ENCODE peak calls at places on chromosomes 16 and 17, in eight cellular contexts. One of them, this sample, is unnamed. For H3K4me1 and H3K27me3, the result is how much of the 10 kb centered on the place peaks cover.

GRCh38 chr16:75048546-75048945 is 49.7 kb downstream of the ZNRF1 start:
- DNase-seq in colonic mucosa: no peak
- DNase-seq in ovary: no peak
- DNase-seq in neuronal stem cell: no peak
- DNase-seq in PC-9: no peak
- DNase-seq in ascending aorta: no peak
- DNase-seq in stomach: no peak
- DNase-seq in endothelial cell of umbilical vein: no peak
- DNase-seq in this sample: no peak

GRCh38 chr17:35127751-35128514 is 6.5 kb downstream of the FNDC8 start:
- DNase-seq in colonic mucosa: no peak
- DNase-seq in ovary: no peak
- DNase-seq in neuronal stem cell: no peak
- DNase-seq in PC-9: no peak
- DNase-seq in ascending aorta: no peak
- DNase-seq in stomach: no peak
- DNase-seq in endothelial cell of umbilical vein: no peak
- DNase-seq in this sample: no peak

GRCh38 chr17:2400877-2401425 is at the start of gene MNT:
- DNase-seq in colonic mucosa: peak
- DNase-seq in ovary: peak
- DNase-seq in neuronal stem cell: peak
- DNase-seq in PC-9: peak
- DNase-seq in ascending aorta: peak
- DNase-seq in stomach: peak
- DNase-seq in endothelial cell of umbilical vein: peak
- DNase-seq in this sample: peak

GRCh38 chr17:82703935-82704865 is 5.7 kb upstream of the RAB40B start:
- DNase-seq in colonic mucosa: peak
- DNase-seq in ovary: no peak
- DNase-seq in neuronal stem cell: no peak
- DNase-seq in PC-9: no peak
- DNase-seq in ascending aorta: no peak
- DNase-seq in stomach: peak
- DNase-seq in endothelial cell of umbilical vein: no peak
- DNase-seq in this sample: no peak

GRCh38 chr17:50283714-50284432 is 9.6 kb downstream of the TMEM92 start:
- DNase-seq in colonic mucosa: no peak
- DNase-seq in ovary: no peak
- DNase-seq in neuronal stem cell: no peak
- DNase-seq in PC-9: no peak
- DNase-seq in ascending aorta: no peak
- DNase-seq in stomach: no peak
- DNase-seq in endothelial cell of umbilical vein: no peak
- DNase-seq in this sample: no peak

GRCh38 chr16:87549627-87550509 is 52.4 kb upstream of the JPH3 start:
- DNase-seq in colonic mucosa: no peak
- DNase-seq in ovary: no peak
- DNase-seq in neuronal stem cell: no peak
- DNase-seq in PC-9: no peak
- DNase-seq in ascending aorta: no peak
- DNase-seq in stomach: no peak
- DNase-seq in endothelial cell of umbilical vein: no peak
- DNase-seq in this sample: no peak

GRCh38 chr17:66949501-66949900 is 15.0 kb upstream of the CACNG4 start:
- DNase-seq in colonic mucosa: no peak
- DNase-seq in ovary: no peak
- DNase-seq in neuronal stem cell: no peak
- DNase-seq in PC-9: no peak
- DNase-seq in ascending aorta: no peak
- DNase-seq in stomach: no peak
- DNase-seq in endothelial cell of umbilical vein: no peak
- DNase-seq in this sample: no peak

GRCh38 chr17:36578671-36579070 is 13.0 kb upstream of the DHRS11 start:
- DNase-seq in colonic mucosa: no peak
- DNase-seq in ovary: no peak
- DNase-seq in neuronal stem cell: no peak
- DNase-seq in PC-9: no peak
- DNase-seq in ascending aorta: no peak
- DNase-seq in stomach: no peak
- DNase-seq in endothelial cell of umbilical vein: no peak
- DNase-seq in this sample: no peak

GRCh38 chr17:36059455-36059854 is 4.6 kb upstream of the CCL18 start:
- DNase-seq in colonic mucosa: no peak
- DNase-seq in ovary: no peak
- DNase-seq in neuronal stem cell: no peak
- DNase-seq in PC-9: no peak
- DNase-seq in ascending aorta: no peak
- DNase-seq in stomach: no peak
- DNase-seq in endothelial cell of umbilical vein: no peak
- DNase-seq in this sample: no peak

GRCh38 chr16:23245268-23245667 is 56.8 kb upstream of the SCNN1B start:
- DNase-seq in colonic mucosa: no peak
- DNase-seq in ovary: no peak
- DNase-seq in neuronal stem cell: no peak
- DNase-seq in PC-9: no peak
- DNase-seq in ascending aorta: no peak
- DNase-seq in stomach: no peak
- DNase-seq in endothelial cell of umbilical vein: no peak
- DNase-seq in this sample: peak

GRCh38 chr16:84730406-84731106 is 30.8 kb downstream of the USP10 start:
- DNase-seq in colonic mucosa: peak
- DNase-seq in ovary: no peak
- DNase-seq in neuronal stem cell: no peak
- DNase-seq in PC-9: peak
- DNase-seq in ascending aorta: peak
- DNase-seq in stomach: peak
- DNase-seq in endothelial cell of umbilical vein: peak
- DNase-seq in this sample: peak

GRCh38 chr17:64687959-64688358 is 25.9 kb upstream of the SMURF2 start:
- DNase-seq in colonic mucosa: no peak
- DNase-seq in ovary: no peak
- DNase-seq in neuronal stem cell: no peak
- DNase-seq in PC-9: no peak
- DNase-seq in ascending aorta: no peak
- DNase-seq in stomach: no peak
- DNase-seq in endothelial cell of umbilical vein: no peak
- DNase-seq in this sample: no peak

GRCh38 chr17:13538841-13539411 is 62.8 kb downstream of the HS3ST3A1 start:
- DNase-seq in colonic mucosa: no peak
- DNase-seq in ovary: no peak
- DNase-seq in neuronal stem cell: no peak
- DNase-seq in PC-9: no peak
- DNase-seq in ascending aorta: no peak
- DNase-seq in stomach: no peak
- DNase-seq in endothelial cell of umbilical vein: no peak
- DNase-seq in this sample: no peak

GRCh38 chr17:13541032-13541480 is 60.7 kb downstream of the HS3ST3A1 start:
- DNase-seq in colonic mucosa: no peak
- DNase-seq in ovary: no peak
- DNase-seq in neuronal stem cell: no peak
- DNase-seq in PC-9: no peak
- DNase-seq in ascending aorta: no peak
- DNase-seq in stomach: no peak
- DNase-seq in endothelial cell of umbilical vein: no peak
- DNase-seq in this sample: peak

GRCh38 chr17:13542612-13543011 is 59.1 kb downstream of the HS3ST3A1 start:
- DNase-seq in colonic mucosa: no peak
- DNase-seq in ovary: no peak
- DNase-seq in neuronal stem cell: no peak
- DNase-seq in PC-9: no peak
- DNase-seq in ascending aorta: no peak
- DNase-seq in stomach: no peak
- DNase-seq in endothelial cell of umbilical vein: no peak
- DNase-seq in this sample: no peak

GRCh38 chr17:13539421-13539820 is 62.3 kb downstream of the HS3ST3A1 start:
- DNase-seq in colonic mucosa: no peak
- DNase-seq in ovary: no peak
- DNase-seq in neuronal stem cell: no peak
- DNase-seq in PC-9: no peak
- DNase-seq in ascending aorta: no peak
- DNase-seq in stomach: no peak
- DNase-seq in endothelial cell of umbilical vein: no peak
- DNase-seq in this sample: no peak

GRCh38 chr17:13540546-13540945 is 61.2 kb downstream of the HS3ST3A1 start:
- DNase-seq in colonic mucosa: no peak
- DNase-seq in ovary: no peak
- DNase-seq in neuronal stem cell: no peak
- DNase-seq in PC-9: no peak
- DNase-seq in ascending aorta: no peak
- DNase-seq in stomach: no peak
- DNase-seq in endothelial cell of umbilical vein: no peak
- DNase-seq in this sample: no peak
- H3K4me1 ChIP-seq in colonic mucosa: under half
- H3K4me1 ChIP-seq in ovary: under half
- H3K4me1 ChIP-seq in neuronal stem cell: under half
- H3K4me1 ChIP-seq in PC-9: under half
- H3K4me1 ChIP-seq in ascending aorta: under half
- H3K4me1 ChIP-seq in stomach: under half
- H3K4me1 ChIP-seq in endothelial cell of umbilical vein: under half
- H3K4me1 ChIP-seq in this sample: under half

GRCh38 chr17:80468222-80468621 is 8.2 kb downstream of the NPTX1 start:
- DNase-seq in colonic mucosa: no peak
- DNase-seq in ovary: no peak
- DNase-seq in neuronal stem cell: no peak
- DNase-seq in PC-9: no peak
- DNase-seq in ascending aorta: no peak
- DNase-seq in stomach: no peak
- DNase-seq in endothelial cell of umbilical vein: no peak
- DNase-seq in this sample: no peak

GRCh38 chr17:80464486-80464885 is 11.9 kb downstream of the NPTX1 start:
- DNase-seq in colonic mucosa: no peak
- DNase-seq in ovary: no peak
- DNase-seq in neuronal stem cell: no peak
- DNase-seq in PC-9: no peak
- DNase-seq in ascending aorta: no peak
- DNase-seq in stomach: no peak
- DNase-seq in endothelial cell of umbilical vein: no peak
- DNase-seq in this sample: no peak

GRCh38 chr17:80466188-80466705 is 10.2 kb downstream of the NPTX1 start:
- DNase-seq in colonic mucosa: no peak
- DNase-seq in ovary: no peak
- DNase-seq in neuronal stem cell: no peak
- DNase-seq in PC-9: no peak
- DNase-seq in ascending aorta: no peak
- DNase-seq in stomach: no peak
- DNase-seq in endothelial cell of umbilical vein: no peak
- DNase-seq in this sample: no peak

GRCh38 chr17:80463784-80464400 is 12.5 kb downstream of the NPTX1 start:
- DNase-seq in colonic mucosa: no peak
- DNase-seq in ovary: no peak
- DNase-seq in neuronal stem cell: no peak
- DNase-seq in PC-9: no peak
- DNase-seq in ascending aorta: no peak
- DNase-seq in stomach: no peak
- DNase-seq in endothelial cell of umbilical vein: no peak
- DNase-seq in this sample: no peak

DNA sequence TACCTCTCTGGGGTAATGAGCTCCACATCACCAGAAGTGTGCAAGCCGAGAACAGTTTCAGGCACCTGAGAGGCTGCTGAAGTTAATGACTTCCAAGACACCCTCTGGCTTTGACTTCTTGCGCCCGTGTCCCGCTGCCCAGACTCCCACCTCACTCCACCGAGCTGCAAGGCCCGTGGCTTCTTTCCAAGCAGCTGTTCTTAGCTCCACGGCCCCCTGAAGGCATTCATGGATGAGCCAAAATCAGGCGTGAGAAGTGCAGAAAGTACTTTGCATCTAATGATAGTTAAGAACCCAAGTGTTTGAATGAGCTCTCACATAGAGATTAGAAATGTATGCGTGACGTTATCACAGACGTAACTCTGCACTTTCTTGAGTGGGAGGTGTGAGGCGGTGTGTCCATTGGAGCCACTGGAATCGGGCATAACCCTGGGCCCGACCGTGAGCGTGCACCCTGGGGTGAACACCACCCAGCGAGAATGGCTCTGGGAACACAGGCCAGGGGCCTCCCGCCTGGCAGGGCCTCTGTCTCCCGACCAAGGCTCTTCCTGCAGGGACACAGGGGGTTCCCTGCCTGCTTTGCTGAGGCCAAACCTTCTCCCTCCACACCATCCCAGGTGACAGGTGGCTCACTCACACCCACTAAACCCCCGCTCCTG is 11.0 kb downstream of the NPTX1 start:
- DNase-seq in colonic mucosa: no peak
- DNase-seq in ovary: no peak
- DNase-seq in neuronal stem cell: no peak
- DNase-seq in PC-9: no peak
- DNase-seq in ascending aorta: no peak
- DNase-seq in stomach: no peak
- DNase-seq in endothelial cell of umbilical vein: no peak
- DNase-seq in this sample: no peak
- H3K27me3 ChIP-seq in colonic mucosa: under half
- H3K27me3 ChIP-seq in ovary: under half
- H3K27me3 ChIP-seq in neuronal stem cell: half or more
- H3K27me3 ChIP-seq in PC-9: under half
- H3K27me3 ChIP-seq in ascending aorta: under half
- H3K27me3 ChIP-seq in stomach: half or more
- H3K27me3 ChIP-seq in endothelial cell of umbilical vein: under half
- H3K27me3 ChIP-seq in this sample: under half

GRCh38 chr17:42608692-42609181 is 437 bp downstream of the RETREG3 start:
- DNase-seq in colonic mucosa: no peak
- DNase-seq in ovary: no peak
- DNase-seq in neuronal stem cell: no peak
- DNase-seq in PC-9: no peak
- DNase-seq in ascending aorta: no peak
- DNase-seq in stomach: no peak
- DNase-seq in endothelial cell of umbilical vein: no peak
- DNase-seq in this sample: no peak
- H3K4me1 ChIP-seq in colonic mucosa: under half
- H3K4me1 ChIP-seq in ovary: under half
- H3K4me1 ChIP-seq in neuronal stem cell: under half
- H3K4me1 ChIP-seq in PC-9: under half
- H3K4me1 ChIP-seq in ascending aorta: under half
- H3K4me1 ChIP-seq in stomach: under half
- H3K4me1 ChIP-seq in endothelial cell of umbilical vein: under half
- H3K4me1 ChIP-seq in this sample: half or more

GRCh38 chr16:1340730-1341494 is 7.5 kb downstream of the BAIAP3 start:
- DNase-seq in colonic mucosa: no peak
- DNase-seq in ovary: no peak
- DNase-seq in neuronal stem cell: no peak
- DNase-seq in PC-9: no peak
- DNase-seq in ascending aorta: no peak
- DNase-seq in stomach: no peak
- DNase-seq in endothelial cell of umbilical vein: no peak
- DNase-seq in this sample: no peak

GRCh38 chr16:1336619-1337018 is 3.2 kb downstream of the BAIAP3 start:
- DNase-seq in colonic mucosa: no peak
- DNase-seq in ovary: no peak
- DNase-seq in neuronal stem cell: no peak
- DNase-seq in PC-9: no peak
- DNase-seq in ascending aorta: no peak
- DNase-seq in stomach: no peak
- DNase-seq in endothelial cell of umbilical vein: no peak
- DNase-seq in this sample: no peak

GRCh38 chr16:1338119-1338730 is 4.8 kb downstream of the BAIAP3 start:
- DNase-seq in colonic mucosa: peak
- DNase-seq in ovary: no peak
- DNase-seq in neuronal stem cell: no peak
- DNase-seq in PC-9: no peak
- DNase-seq in ascending aorta: no peak
- DNase-seq in stomach: peak
- DNase-seq in endothelial cell of umbilical vein: no peak
- DNase-seq in this sample: no peak

GRCh38 chr16:1337486-1337885 is 4.0 kb downstream of the BAIAP3 start:
- DNase-seq in colonic mucosa: no peak
- DNase-seq in ovary: no peak
- DNase-seq in neuronal stem cell: no peak
- DNase-seq in PC-9: no peak
- DNase-seq in ascending aorta: no peak
- DNase-seq in stomach: no peak
- DNase-seq in endothelial cell of umbilical vein: no peak
- DNase-seq in this sample: no peak

GRCh38 chr16:1338855-1339675 is 5.6 kb downstream of the BAIAP3 start:
- DNase-seq in colonic mucosa: no peak
- DNase-seq in ovary: no peak
- DNase-seq in neuronal stem cell: no peak
- DNase-seq in PC-9: no peak
- DNase-seq in ascending aorta: no peak
- DNase-seq in stomach: no peak
- DNase-seq in endothelial cell of umbilical vein: no peak
- DNase-seq in this sample: no peak
- H3K27me3 ChIP-seq in colonic mucosa: under half
- H3K27me3 ChIP-seq in ovary: under half
- H3K27me3 ChIP-seq in neuronal stem cell: under half
- H3K27me3 ChIP-seq in PC-9: under half
- H3K27me3 ChIP-seq in ascending aorta: under half
- H3K27me3 ChIP-seq in stomach: half or more
- H3K27me3 ChIP-seq in endothelial cell of umbilical vein: under half
- H3K27me3 ChIP-seq in this sample: under half